ENCODE peak calls at places on chromosomes 16 and 17, in four cellular contexts. Y is keratinocyte; V is stimulated activated CD8-positive, alpha-beta memory T cell treated with anti-CD3 and anti-CD28 coated beads, Interleukin-15, amount 100 ng/mL, for 48 hours; N is NB4. F is an unnamed sample.

GRCh38 chr17:4607773-4608187 is 23.5 kb downstream of the SMTNL2 start:
- DNase-seq in Y (no peak), V (no peak), N (peak), F (no peak)

GRCh38 chr16:53946745-53947386 is 242.9 kb downstream of the FTO start:
- DNase-seq in Y (no peak), V (no peak), N (peak), F (no peak)

GRCh38 chr16:89971495-89972243 is 23.1 kb downstream of the DEF8 start:
- DNase-seq in Y (no peak), V (no peak), N (no peak), F (no peak)

GRCh38 chr16:82738699-82739098 is 111.9 kb downstream of the CDH13 start:
- DNase-seq in Y (no peak), V (no peak), N (no peak), F (peak)

GRCh38 chr17:19354123-19354522 is 8.4 kb downstream of the B9D1 start:
- DNase-seq in Y (peak), V (no peak), N (no peak), F (no peak)

GRCh38 chr17:63768433-63768832 is 5.0 kb downstream of the CCDC47 start:
- DNase-seq in Y (no peak), V (no peak), N (no peak), F (no peak)

GRCh38 chr17:70271672-70272071 is 102.3 kb downstream of the KCNJ2 start:
- DNase-seq in Y (no peak), V (no peak), N (no peak), F (no peak)

GRCh38 chr16:27402964-27403600 is 1.1 kb downstream of the IL21R start:
- DNase-seq in Y (no peak), V (peak), N (no peak), F (no peak)

GRCh38 chr16:28258571-28258970 is 33.8 kb upstream of the SBK1 start:
- DNase-seq in Y (no peak), V (no peak), N (no peak), F (no peak)

GRCh38 chr16:386641-387156 is 4.9 kb upstream of the PGAP6 start:
- DNase-seq in Y (no peak), V (no peak), N (no peak), F (no peak)